ENCODE peak calls at places on chromosome 15, in seven cellular contexts. M is activated naive CD4-positive, alpha-beta T cell treated with Interleukin-2 at 50 U/mL for 16 hours; W is HFFc6; K is NCI-H345; G is RWPE1; E is fibroblast of mammary gland; Q is fibroblast of pulmonary artery. D is an unnamed sample.

GRCh38 chr15:72233759-72234158 is 2.8 kb upstream of the PKM start:
- DNase-seq in M (no peak), W (no peak), G (no peak), E (peak; percentile 14), Q (no peak), K (no peak), D (no peak)

GRCh38 chr15:81725590-81725989 is 320.2 kb downstream of the MEX3B start:
- DNase-seq in M (no peak), Q (no peak), W (no peak), E (no peak), G (no peak), K (no peak), D (no peak)

GRCh38 chr15:50187525-50187924 is 5.5 kb downstream of the SLC27A2 start:
- DNase-seq in K (no peak), M (no peak), G (no peak), E (no peak), Q (no peak), W (no peak), D (no peak)

GRCh38 chr15:66884661-66885237 is 180.7 kb upstream of the SMAD3 start:
- DNase-seq in G (no peak), E (no peak), W (no peak), M (no peak), K (no peak), Q (no peak), D (no peak)

GRCh38 chr15:40249477-40250303 is 10.8 kb downstream of the PAK6 start:
- DNase-seq in M (no peak), G (no peak), K (no peak), Q (no peak), W (peak; percentile 84), E (no peak), D (no peak)

GRCh38 chr15:61011576-61012336 is 217.3 kb downstream of the RORA start:
- DNase-seq in E (no peak), M (no peak), K (no peak), W (no peak), Q (no peak), G (no peak), D (no peak)

GRCh38 chr15:64536244-64536836 is 76.0 kb downstream of the ZNF609 start:
- DNase-seq in M (no peak), E (peak; percentile 87), K (no peak), G (peak; percentile 92), Q (peak; percentile 83), W (peak; percentile 81), D (no peak)

GRCh38 chr15:93362203-93362602 is 273.2 kb upstream of the RGMA start:
- DNase-seq in W (no peak), E (no peak), M (no peak), K (no peak), G (no peak), Q (no peak), D (no peak)

GRCh38 chr15:85941186-85941855 is 138.3 kb upstream of the AGBL1 start:
- DNase-seq in E (peak; percentile 1), W (no peak), M (no peak), Q (no peak), K (no peak), G (peak; percentile 44), D (no peak)

GRCh38 chr15:90845201-90845949 is 23.0 kb upstream of the FURIN start:
- DNase-seq in G (peak; percentile 47), Q (peak; percentile 72), W (peak; percentile 85), K (peak; percentile 52), M (peak; percentile 65), E (peak; percentile 93), D (peak; percentile 56)

GRCh38 chr15:57217716-57218598 is 158.3 kb upstream of the CGNL1 start:
- DNase-seq in W (peak; percentile 14), K (no peak), E (peak; percentile 40), M (no peak), G (no peak), Q (no peak), D (peak; percentile 41)

GRCh38 chr15:94298359-94298758 is 67.0 kb downstream of the MCTP2 start:
- DNase-seq in G (no peak), M (no peak), E (peak; percentile 12), K (no peak), Q (no peak), W (no peak), D (no peak)

GRCh38 chr15:73906346-73907017 is 19.8 kb upstream of the LOXL1 start:
- DNase-seq in W (peak; percentile 52), Q (no peak), G (no peak), K (no peak), E (peak; percentile 75), M (no peak), D (no peak)

D was measured in GF-D8.